ENCODE peak calls at places on chromosomes 16 and 17, in four cellular contexts. F is IMR-90, S is H1, U is mesendoderm. Q is an unnamed sample. For H3K4me1, the result is how much of the 10 kb centered on the place peaks cover.

GRCh38 chr16:75340715-75341500 is 89.5 kb upstream of the BCAR1 start:
- DNase-seq in F (peak), S (no peak), U (peak), Q (no peak)

GRCh38 chr16:14501331-14502255 is 128.5 kb downstream of the PARN start:
- DNase-seq in F (peak), S (peak), U (peak), Q (no peak)

GRCh38 chr16:89924925-89925307 is 1.8 kb downstream of the TUBB3 start:
- DNase-seq in F (no peak), S (no peak), U (no peak), Q (no peak)

GRCh38 chr16:59192551-59193199 is 458.6 kb upstream of the GOT2 start:
- DNase-seq in F (peak), S (peak), U (peak), Q (peak)

GRCh38 chr17:30021708-30022317 is 80.4 kb downstream of the EFCAB5 start:
- DNase-seq in F (peak), S (no peak), U (peak), Q (peak)

GRCh38 chr17:31858647-31859486 is at the start of gene COPRS:
- DNase-seq in F (peak), S (peak), U (peak), Q (peak)

GRCh38 chr16:81784042-81784785 is 5.1 kb downstream of the PLCG2 start:
- DNase-seq in F (no peak), S (no peak), U (peak), Q (no peak)

GRCh38 chr16:15553313-15554088 is 89.5 kb downstream of the MARF1 start:
- DNase-seq in F (peak), S (no peak), U (no peak), Q (no peak)

GRCh38 chr17:5780476-5780875 is 196.2 kb upstream of the NLRP1 start:
- DNase-seq in F (peak), S (no peak), U (no peak), Q (no peak)

GRCh38 chr16:8583712-8584111 is 6.6 kb downstream of the TMEM114 start:
- DNase-seq in F (no peak), S (no peak), U (peak), Q (no peak)

GRCh38 chr17:61143026-61143425 is 256.6 kb upstream of the TBX2 start:
- DNase-seq in F (no peak), S (no peak), U (no peak), Q (no peak)

GRCh38 chr17:69046130-69046807 is 14.5 kb downstream of the ABCA9 start:
- DNase-seq in F (no peak), S (no peak), U (peak), Q (no peak)

GRCh38 chr16:75264531-75264998 is 13.1 kb upstream of the BCAR1 start:
- DNase-seq in F (peak), S (no peak), U (no peak), Q (no peak)

GRCh38 chr17:29557085-29557697 is 9.6 kb downstream of the ABHD15 start:
- DNase-seq in F (peak), S (peak), U (no peak), Q (no peak)

GRCh38 chr17:47719411-47720152 is 13.5 kb upstream of the TBX21 start:
- DNase-seq in F (peak), S (no peak), U (no peak), Q (no peak)

GRCh38 chr16:79656537-79657115 is 56.1 kb upstream of the MAF start:
- DNase-seq in F (no peak), S (no peak), U (no peak), Q (no peak)

GRCh38 chr17:40607641-40608040 is 40.0 kb downstream of the SMARCE1 start:
- DNase-seq in F (no peak), S (no peak), U (no peak), Q (no peak)

GRCh38 chr17:31433811-31434210 is 42.3 kb downstream of the RAB11FIP4 start:
- DNase-seq in F (no peak), S (no peak), U (no peak), Q (no peak)

GRCh38 chr16:30896203-30896889 is at the start of gene CTF1:
- DNase-seq in F (peak), S (peak), U (peak), Q (peak)

GRCh38 chr17:3944485-3945388 is 19.5 kb downstream of the ATP2A3 start:
- DNase-seq in F (peak), S (peak), U (peak), Q (peak)

GRCh38 chr16:67283039-67283825 is 3.9 kb downstream of the PLEKHG4 start:
- DNase-seq in F (peak), S (no peak), U (peak), Q (no peak)

GRCh38 chr16:2532494-2533141 is 1.4 kb upstream of the CEMP1 start:
- DNase-seq in F (peak), S (peak), U (peak), Q (no peak)

GRCh38 chr17:55414983-55415382 is 6.7 kb downstream of the MMD start:
- DNase-seq in F (no peak), S (no peak), U (no peak), Q (no peak)

GRCh38 chr17:75842963-75843576 is 1.1 kb downstream of the UNC13D start:
- DNase-seq in F (no peak), S (no peak), U (no peak), Q (no peak)

GRCh38 chr16:84450176-84450865 is 54.1 kb downstream of the MEAK7 start:
- DNase-seq in F (no peak), S (no peak), U (no peak), Q (no peak)

GRCh38 chr17:21140911-21141310 is 14.1 kb downstream of the DHRS7B start:
- DNase-seq in F (no peak), S (no peak), U (no peak), Q (no peak)

GRCh38 chr17:1957037-1957436 is 68.1 kb downstream of the RTN4RL1 start:
- DNase-seq in F (peak), S (no peak), U (no peak), Q (no peak)

GRCh38 chr17:57463103-57463885 is 207.0 kb downstream of the MSI2 start:
- DNase-seq in F (peak), S (no peak), U (no peak), Q (no peak)

GRCh38 chr17:14227052-14227451 is 9.6 kb downstream of the CDRT15 start:
- DNase-seq in F (no peak), S (no peak), U (no peak), Q (no peak)

GRCh38 chr17:30379303-30380105 is 777 bp downstream of the CPD start:
- DNase-seq in F (no peak), S (peak), U (peak), Q (no peak)

GRCh38 chr17:38353084-38353604 is 1.5 kb downstream of the SOCS7 start:
- DNase-seq in F (no peak), S (no peak), U (no peak), Q (no peak)
- H3K4me1 ChIP-seq in F (under half), S (under half), U (under half), Q (under half)

DNA sequence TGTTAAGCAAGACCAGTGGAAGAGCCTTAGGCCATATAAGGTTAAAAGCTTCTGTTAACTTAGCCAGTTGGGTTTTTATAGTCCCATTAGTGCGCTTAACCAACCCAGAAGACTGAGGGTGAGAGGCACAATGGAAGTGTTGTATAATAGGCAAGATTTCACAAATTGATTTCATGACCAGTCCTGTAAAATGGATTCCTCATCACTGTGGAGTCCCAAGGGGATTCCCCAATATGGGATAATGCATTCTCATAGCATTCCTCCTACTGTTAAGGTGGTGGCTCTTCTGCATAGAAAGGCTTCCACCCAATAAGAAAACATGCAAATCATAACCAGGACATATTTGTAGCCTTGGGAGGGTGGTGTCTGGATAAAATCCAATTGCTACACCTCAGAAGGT is 22.1 kb upstream of the B4GALNT2 start:
- DNase-seq in F (peak), S (no peak), U (no peak), Q (no peak)
- H3K18ac ChIP-seq in F (no peak), S (no peak), U (no peak), Q (no peak)

GRCh38 chr17:8398980-8399379 is 1.4 kb upstream of the RNF222 start:
- DNase-seq in F (no peak), S (no peak), U (no peak), Q (no peak)
- H2BK15ac ChIP-seq in F (no peak), S (no peak), U (no peak), Q (no peak)

GRCh38 chr17:9371019-9371418 is 204.6 kb downstream of the STX8 start:
- DNase-seq in F (peak), S (no peak), U (no peak), Q (no peak)

GRCh38 chr17:9364837-9365430 is 210.7 kb downstream of the STX8 start:
- DNase-seq in F (peak), S (no peak), U (no peak), Q (no peak)

GRCh38 chr17:9370464-9370863 is 205.2 kb downstream of the STX8 start:
- DNase-seq in F (peak), S (no peak), U (no peak), Q (no peak)

GRCh38 chr17:9367186-9367585 is 208.4 kb downstream of the STX8 start:
- DNase-seq in F (no peak), S (no peak), U (no peak), Q (no peak)

GRCh38 chr17:9368631-9369030 is 207.0 kb downstream of the STX8 start:
- DNase-seq in F (peak), S (no peak), U (no peak), Q (no peak)
- H3K4me1 ChIP-seq in F (under half), S (under half), U (under half), Q (under half)

GRCh38 chr16:24995033-24995432 is 20.1 kb downstream of the ARHGAP17 start:
- DNase-seq in F (no peak), S (no peak), U (no peak), Q (no peak)
- H3K18ac ChIP-seq in F (peak), S (no peak), U (no peak), Q (no peak)

GRCh38 chr17:43907425-43907981 is at the start of gene MPP2:
- DNase-seq in F (peak), S (peak), U (peak), Q (peak)
- H2BK15ac ChIP-seq in F (peak), S (peak), U (no peak), Q (peak)

GRCh38 chr16:88892065-88892464 is 25.6 kb upstream of the PABPN1L start:
- DNase-seq in F (no peak), S (no peak), U (no peak), Q (no peak)
- H3K4me1 ChIP-seq in F (under half), S (under half), U (under half), Q (under half)

Q was measured in neuronal stem cell.